ENCODE peak calls at places on chromosomes 6 and 20, in six cellular contexts. One of them, this sample, is unnamed.

GRCh38 chr6:139112561-139112960 is 22.3 kb upstream of the HECA start:
- DNase-seq in lung microvascular endothelial cell: no peak
- DNase-seq in activated T-cell treated with anti-CD3 and anti-CD28 coated beads, Interleukin-2, amount 50 U/mL, for 4 hours: no peak
- DNase-seq in activated CD4-positive, alpha-beta T cell treated with anti-CD3 and anti-CD28 coated beads, Interleukin-2, amount 50 U/mL, for 24 hours: no peak
- DNase-seq in mucosa of gallbladder: no peak
- DNase-seq in stimulated activated naive CD4-positive, alpha-beta T cell: no peak
- DNase-seq in this sample: no peak

GRCh38 chr6:7112741-7113313 is 5.1 kb downstream of the RREB1 start:
- DNase-seq in lung microvascular endothelial cell: no peak
- DNase-seq in activated T-cell treated with anti-CD3 and anti-CD28 coated beads, Interleukin-2, amount 50 U/mL, for 4 hours: peak
- DNase-seq in activated CD4-positive, alpha-beta T cell treated with anti-CD3 and anti-CD28 coated beads, Interleukin-2, amount 50 U/mL, for 24 hours: no peak
- DNase-seq in mucosa of gallbladder: no peak
- DNase-seq in stimulated activated naive CD4-positive, alpha-beta T cell: peak
- DNase-seq in this sample: no peak

GRCh38 chr20:47576516-47577033 is 74.9 kb downstream of the NCOA3 start:
- DNase-seq in lung microvascular endothelial cell: peak
- DNase-seq in activated T-cell treated with anti-CD3 and anti-CD28 coated beads, Interleukin-2, amount 50 U/mL, for 4 hours: no peak
- DNase-seq in activated CD4-positive, alpha-beta T cell treated with anti-CD3 and anti-CD28 coated beads, Interleukin-2, amount 50 U/mL, for 24 hours: no peak
- DNase-seq in mucosa of gallbladder: peak
- DNase-seq in stimulated activated naive CD4-positive, alpha-beta T cell: no peak
- DNase-seq in this sample: peak

GRCh38 chr6:63452117-63452516 is 120.2 kb upstream of the LOC128125822 start:
- DNase-seq in lung microvascular endothelial cell: no peak
- DNase-seq in activated T-cell treated with anti-CD3 and anti-CD28 coated beads, Interleukin-2, amount 50 U/mL, for 4 hours: no peak
- DNase-seq in activated CD4-positive, alpha-beta T cell treated with anti-CD3 and anti-CD28 coated beads, Interleukin-2, amount 50 U/mL, for 24 hours: no peak
- DNase-seq in mucosa of gallbladder: no peak
- DNase-seq in stimulated activated naive CD4-positive, alpha-beta T cell: no peak
- DNase-seq in this sample: no peak

GRCh38 chr20:51062065-51062464 is 39.2 kb upstream of the KCNG1 start:
- DNase-seq in lung microvascular endothelial cell: no peak
- DNase-seq in activated T-cell treated with anti-CD3 and anti-CD28 coated beads, Interleukin-2, amount 50 U/mL, for 4 hours: no peak
- DNase-seq in activated CD4-positive, alpha-beta T cell treated with anti-CD3 and anti-CD28 coated beads, Interleukin-2, amount 50 U/mL, for 24 hours: no peak
- DNase-seq in mucosa of gallbladder: no peak
- DNase-seq in stimulated activated naive CD4-positive, alpha-beta T cell: no peak
- DNase-seq in this sample: no peak

GRCh38 chr6:158502593-158502950 is 57.3 kb upstream of the TMEM181 start:
- DNase-seq in lung microvascular endothelial cell: no peak
- DNase-seq in activated T-cell treated with anti-CD3 and anti-CD28 coated beads, Interleukin-2, amount 50 U/mL, for 4 hours: no peak
- DNase-seq in activated CD4-positive, alpha-beta T cell treated with anti-CD3 and anti-CD28 coated beads, Interleukin-2, amount 50 U/mL, for 24 hours: no peak
- DNase-seq in mucosa of gallbladder: no peak
- DNase-seq in stimulated activated naive CD4-positive, alpha-beta T cell: no peak
- DNase-seq in this sample: no peak

GRCh38 chr6:163983601-163984445 is 569.3 kb downstream of the QKI start:
- DNase-seq in lung microvascular endothelial cell: no peak
- DNase-seq in activated T-cell treated with anti-CD3 and anti-CD28 coated beads, Interleukin-2, amount 50 U/mL, for 4 hours: no peak
- DNase-seq in activated CD4-positive, alpha-beta T cell treated with anti-CD3 and anti-CD28 coated beads, Interleukin-2, amount 50 U/mL, for 24 hours: no peak
- DNase-seq in mucosa of gallbladder: peak
- DNase-seq in stimulated activated naive CD4-positive, alpha-beta T cell: no peak
- DNase-seq in this sample: no peak

GRCh38 chr6:36386495-36387439 is 702 bp downstream of the ETV7 start:
- DNase-seq in lung microvascular endothelial cell: peak
- DNase-seq in activated T-cell treated with anti-CD3 and anti-CD28 coated beads, Interleukin-2, amount 50 U/mL, for 4 hours: no peak
- DNase-seq in activated CD4-positive, alpha-beta T cell treated with anti-CD3 and anti-CD28 coated beads, Interleukin-2, amount 50 U/mL, for 24 hours: no peak
- DNase-seq in mucosa of gallbladder: peak
- DNase-seq in stimulated activated naive CD4-positive, alpha-beta T cell: peak
- DNase-seq in this sample: peak

GRCh38 chr6:18515767-18516166 is 128.6 kb downstream of the RNF144B start:
- DNase-seq in lung microvascular endothelial cell: no peak
- DNase-seq in activated T-cell treated with anti-CD3 and anti-CD28 coated beads, Interleukin-2, amount 50 U/mL, for 4 hours: no peak
- DNase-seq in activated CD4-positive, alpha-beta T cell treated with anti-CD3 and anti-CD28 coated beads, Interleukin-2, amount 50 U/mL, for 24 hours: no peak
- DNase-seq in mucosa of gallbladder: no peak
- DNase-seq in stimulated activated naive CD4-positive, alpha-beta T cell: no peak
- DNase-seq in this sample: no peak

GRCh38 chr20:32606790-32607189 is 21.7 kb upstream of the NOL4L start:
- DNase-seq in lung microvascular endothelial cell: no peak
- DNase-seq in activated T-cell treated with anti-CD3 and anti-CD28 coated beads, Interleukin-2, amount 50 U/mL, for 4 hours: no peak
- DNase-seq in activated CD4-positive, alpha-beta T cell treated with anti-CD3 and anti-CD28 coated beads, Interleukin-2, amount 50 U/mL, for 24 hours: no peak
- DNase-seq in mucosa of gallbladder: no peak
- DNase-seq in stimulated activated naive CD4-positive, alpha-beta T cell: no peak
- DNase-seq in this sample: no peak

GRCh38 chr20:58402305-58402704 is 13.3 kb downstream of the VAPB start:
- DNase-seq in lung microvascular endothelial cell: no peak
- DNase-seq in activated T-cell treated with anti-CD3 and anti-CD28 coated beads, Interleukin-2, amount 50 U/mL, for 4 hours: no peak
- DNase-seq in activated CD4-positive, alpha-beta T cell treated with anti-CD3 and anti-CD28 coated beads, Interleukin-2, amount 50 U/mL, for 24 hours: no peak
- DNase-seq in mucosa of gallbladder: no peak
- DNase-seq in stimulated activated naive CD4-positive, alpha-beta T cell: no peak
- DNase-seq in this sample: no peak

GRCh38 chr20:2285193-2285592 is 10.6 kb upstream of the TGM3 start:
- DNase-seq in lung microvascular endothelial cell: peak
- DNase-seq in activated T-cell treated with anti-CD3 and anti-CD28 coated beads, Interleukin-2, amount 50 U/mL, for 4 hours: no peak
- DNase-seq in activated CD4-positive, alpha-beta T cell treated with anti-CD3 and anti-CD28 coated beads, Interleukin-2, amount 50 U/mL, for 24 hours: no peak
- DNase-seq in mucosa of gallbladder: no peak
- DNase-seq in stimulated activated naive CD4-positive, alpha-beta T cell: no peak
- DNase-seq in this sample: no peak

GRCh38 chr20:5895626-5896025 is 54.7 kb downstream of the TRMT6 start:
- DNase-seq in lung microvascular endothelial cell: no peak
- DNase-seq in activated T-cell treated with anti-CD3 and anti-CD28 coated beads, Interleukin-2, amount 50 U/mL, for 4 hours: no peak
- DNase-seq in activated CD4-positive, alpha-beta T cell treated with anti-CD3 and anti-CD28 coated beads, Interleukin-2, amount 50 U/mL, for 24 hours: no peak
- DNase-seq in mucosa of gallbladder: no peak
- DNase-seq in stimulated activated naive CD4-positive, alpha-beta T cell: no peak
- DNase-seq in this sample: no peak

GRCh38 chr6:68235192-68235812 is 399.8 kb upstream of the ADGRB3 start:
- DNase-seq in lung microvascular endothelial cell: peak
- DNase-seq in activated T-cell treated with anti-CD3 and anti-CD28 coated beads, Interleukin-2, amount 50 U/mL, for 4 hours: no peak
- DNase-seq in activated CD4-positive, alpha-beta T cell treated with anti-CD3 and anti-CD28 coated beads, Interleukin-2, amount 50 U/mL, for 24 hours: no peak
- DNase-seq in mucosa of gallbladder: no peak
- DNase-seq in stimulated activated naive CD4-positive, alpha-beta T cell: no peak
- DNase-seq in this sample: no peak